ENCODE peak calls at places on chromosomes 16 and 17, in six cellular contexts. Y is mucosa of descending colon, E is body of pancreas, S is fibroblast of lung, G is NB4, D is heart left ventricle. Z is an unnamed sample.

GRCh38 chr16:3509470-3509928 is 8.7 kb downstream of the CLUAP1 start:
- DNase-seq in G (no peak), E (no peak), D (no peak), S (no peak), Y (peak; percentile 62), Z (peak; percentile 22)

GRCh38 chr16:21150375-21151001 is at the start of gene DNAH3:
- DNase-seq in G (no peak), S (no peak), E (peak; percentile 22), Y (no peak), D (no peak), Z (no peak)

GRCh38 chr16:85028638-85029412 is 1.2 kb downstream of the KIAA0513 start:
- DNase-seq in E (peak; percentile 83), G (peak; percentile 34), Y (peak; percentile 75), S (peak; percentile 38), D (peak; percentile 30), Z (peak; percentile 61)

GRCh38 chr17:65185060-65185459 is 47.9 kb downstream of the RGS9 start:
- DNase-seq in Y (no peak), G (no peak), E (no peak), D (no peak), S (no peak), Z (no peak)

GRCh38 chr17:61536417-61536955 is 54.5 kb downstream of the NACA2 start:
- DNase-seq in Y (no peak), S (peak; percentile 58), D (no peak), G (no peak), E (no peak), Z (no peak)

GRCh38 chr17:37796081-37796480 is 51.2 kb upstream of the HNF1B start:
- DNase-seq in E (no peak), S (no peak), D (no peak), G (no peak), Y (no peak), Z (no peak)

GRCh38 chr16:49352923-49353322 is 20.7 kb upstream of the C16orf78 start:
- DNase-seq in Y (no peak), D (no peak), S (no peak), E (no peak), G (peak; percentile 46), Z (no peak)

GRCh38 chr16:19179890-19180490 is 11.9 kb downstream of the SYT17 start:
- DNase-seq in G (peak; percentile 94), Y (peak; percentile 81), D (peak; percentile 54), S (peak; percentile 44), E (peak; percentile 61), Z (peak; percentile 14)

GRCh38 chr16:15924996-15925395 is 24.4 kb upstream of the ABCC1 start:
- DNase-seq in D (no peak), G (no peak), S (no peak), Y (no peak), E (no peak), Z (no peak)

GRCh38 chr17:21455761-21456160 is 79.6 kb downstream of the KCNJ12 start:
- DNase-seq in D (no peak), G (no peak), S (no peak), Y (no peak), E (no peak), Z (no peak)

GRCh38 chr16:73092236-73092781 is 44.4 kb upstream of the ZFHX3 start:
- DNase-seq in Y (no peak), G (peak; percentile 13), S (no peak), E (no peak), D (no peak), Z (no peak)

GRCh38 chr17:19005789-19006430 is 1.3 kb upstream of the FAM83G start:
- DNase-seq in D (no peak), S (no peak), E (no peak), Y (no peak), G (no peak), Z (no peak)

GRCh38 chr16:27960619-27961295 is 102.8 kb downstream of the GSG1L start:
- DNase-seq in D (no peak), E (no peak), G (no peak), Y (no peak), S (no peak), Z (no peak)

GRCh38 chr17:63841350-63842172 is 924 bp downstream of the SMARCD2 start:
- DNase-seq in E (peak; percentile 61), G (peak; percentile 48), D (peak; percentile 56), S (peak; percentile 65), Y (peak; percentile 79), Z (peak; percentile 32)

GRCh38 chr17:45394913-45395568 is 37.6 kb downstream of the ARHGAP27 start:
- DNase-seq in D (peak; percentile 74), S (peak; percentile 91), G (peak; percentile 76), Y (peak; percentile 60), E (peak; percentile 65), Z (peak; percentile 86)

GRCh38 chr17:39755550-39756375 is 18.0 kb downstream of the GRB7 start:
- DNase-seq in E (no peak), D (no peak), G (peak; percentile 38), Y (no peak), S (no peak), Z (no peak)

GRCh38 chr17:72423718-72424117 is 302.9 kb downstream of the SOX9 start:
- DNase-seq in Y (no peak), S (no peak), E (no peak), G (no peak), D (no peak), Z (no peak)

GRCh38 chr17:52170963-52171572 is 12.6 kb upstream of the CA10 start:
- DNase-seq in D (no peak), Y (no peak), E (peak; percentile 37), G (peak; percentile 20), S (no peak), Z (no peak)
- TF ChIP-seq CTCF in D (no peak), Y (peak; percentile 27), E (peak; percentile 15), G (peak; percentile 63), S (no peak), Z (peak; percentile 52)

GRCh38 chr17:76617838-76618237 is 25.7 kb downstream of the ST6GALNAC1 start:
- DNase-seq in G (no peak), S (no peak), E (no peak), Y (no peak), D (no peak), Z (no peak)

GRCh38 chr17:76626442-76626841 is 17.1 kb downstream of the ST6GALNAC1 start:
- DNase-seq in E (no peak), S (no peak), Y (no peak), D (no peak), G (peak; percentile 29), Z (no peak)

GRCh38 chr17:76627510-76627909 is 16.0 kb downstream of the ST6GALNAC1 start:
- DNase-seq in G (no peak), D (no peak), E (no peak), Y (no peak), S (no peak), Z (no peak)

GRCh38 chr17:76625496-76625895 is 18.1 kb downstream of the ST6GALNAC1 start:
- DNase-seq in G (no peak), E (no peak), D (no peak), S (no peak), Y (no peak), Z (no peak)

DNA sequence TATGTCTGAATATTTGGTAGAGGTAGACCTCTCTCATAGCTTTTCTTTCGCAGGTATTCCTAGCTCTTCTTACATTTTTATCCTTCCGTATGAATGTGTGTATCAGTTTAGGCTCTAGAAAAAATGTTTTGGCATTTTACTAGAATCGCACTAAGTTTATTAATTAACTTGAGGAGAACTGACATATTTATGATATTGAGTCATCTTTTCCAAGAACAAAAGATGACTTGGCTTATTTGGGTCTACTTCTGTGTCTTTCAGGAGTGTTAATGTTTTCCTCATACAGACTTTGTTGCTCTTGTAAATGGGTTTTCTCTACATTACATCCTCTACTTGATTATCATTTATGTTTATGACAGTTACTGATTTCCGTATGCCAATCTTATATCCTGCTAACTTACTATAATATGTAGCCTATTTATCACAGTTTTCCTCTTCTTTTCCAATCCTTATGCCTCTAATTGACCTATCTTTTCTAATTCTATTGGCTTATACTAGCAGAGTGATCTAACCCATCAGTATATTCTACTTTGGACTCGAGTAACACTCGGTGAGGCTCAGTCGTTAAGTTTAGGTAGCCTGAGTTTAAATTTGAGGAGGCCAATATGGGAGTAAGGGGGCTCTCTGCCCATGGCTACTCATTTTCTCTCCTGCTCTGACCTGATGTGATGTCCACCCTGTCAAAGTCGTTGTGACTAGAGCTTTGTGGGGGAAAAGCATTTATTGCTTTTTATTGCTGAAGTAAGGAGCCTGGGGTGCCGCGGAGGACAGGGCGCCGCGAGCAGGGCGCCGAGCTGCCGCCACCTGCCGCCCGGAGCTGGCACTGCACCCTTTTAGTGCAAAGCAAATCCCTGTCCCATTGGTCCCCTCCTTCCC is 20.0 kb downstream of the ST6GALNAC1 start:
- DNase-seq in S (peak; percentile 69), Y (peak; percentile 85), G (peak; percentile 73), E (peak; percentile 80), D (peak; percentile 78), Z (peak; percentile 70)
- H3K4me3 ChIP-seq in S (no peak overlapping the region), Y (no peak overlapping the region), G (no peak overlapping the region), E (no peak overlapping the region), D (no peak overlapping the region), Z (no peak overlapping the region)

DNA sequence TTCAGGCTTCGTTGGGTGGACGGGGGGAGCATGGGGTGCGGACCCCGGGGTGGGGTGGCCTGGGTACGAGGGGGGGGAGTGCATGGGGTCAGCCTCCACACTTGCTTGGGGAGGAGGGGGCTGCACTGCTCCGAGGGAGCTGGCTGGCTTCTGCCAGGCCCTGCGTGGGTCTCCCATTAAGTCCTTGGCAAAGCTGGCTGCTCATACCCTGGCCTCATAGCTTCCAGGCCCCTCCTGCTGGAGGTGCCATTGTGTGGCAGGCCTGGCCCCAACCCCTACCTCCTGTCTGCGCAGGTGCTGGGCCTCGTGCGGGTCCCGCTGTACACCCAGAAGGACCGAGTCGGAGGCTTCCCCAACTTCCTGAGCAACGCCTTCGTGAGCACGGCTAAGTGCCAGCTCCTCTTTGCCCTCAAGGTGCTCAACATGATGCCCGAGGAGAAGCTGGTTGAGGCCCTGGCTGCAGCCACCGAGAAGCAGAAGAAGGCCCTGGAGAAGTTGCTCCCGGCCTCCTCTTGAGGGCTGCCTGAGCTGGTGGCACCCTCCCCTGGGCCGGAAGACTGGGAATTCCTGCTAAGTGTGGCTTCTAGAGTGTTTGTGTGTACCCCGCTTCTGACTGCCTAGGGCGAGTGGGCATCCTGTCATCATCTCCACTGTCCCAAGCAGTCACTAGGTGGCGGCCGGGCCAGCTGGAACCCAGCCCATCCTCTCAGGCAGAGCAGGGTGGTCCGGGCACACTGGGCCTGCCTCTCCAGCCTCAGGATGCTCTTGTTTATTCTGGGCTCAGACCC is 1.5 kb downstream of the NUDT16L1 start:
- DNase-seq in E (no peak), S (no peak), Y (peak; percentile 43), G (peak; percentile 32), D (no peak), Z (no peak)
- TF ChIP-seq CTCF in E (no peak), S (peak; percentile 10), Y (no peak), G (peak; percentile 7), D (no peak), Z (peak; percentile 11)

GRCh38 chr17:81434079-81434478 is 38.8 kb downstream of the BAHCC1 start:
- DNase-seq in E (peak; percentile 58), D (no peak), Y (no peak), S (no peak), G (no peak), Z (no peak)
- H3K4me3 ChIP-seq in E (no peak overlapping the region), D (no peak overlapping the region), Y (no peak overlapping the region), S (no peak overlapping the region), G (no peak overlapping the region), Z (no peak overlapping the region)

GRCh38 chr16:57999366-57999970 is 1.0 kb downstream of the ZNF319 start:
- DNase-seq in E (no peak), S (peak; percentile 29), G (peak; percentile 82), Y (peak; percentile 41), D (no peak), Z (peak; percentile 42)
- TF ChIP-seq CTCF in E (no peak), S (peak; percentile 16), G (no peak), Y (no peak), D (no peak), Z (no peak)

Z was measured in astrocyte of the spinal cord.